ENCODE peak calls at places on chromosomes 7 and 10, in eight cellular contexts. E is fibroblast of villous mesenchyme; N is psoas muscle; D is heart right ventricle; V is stimulated activated CD4-positive, alpha-beta T cell treated with anti-CD3 and anti-CD28 coated beads, Interleukin-12 subunit alpha, Interleukin-12 subunit beta, amount 100 ng/mL, for 48 hours; K is H4; W is GM23248; R is Right ventricle myocardium inferior. O is an unnamed sample.

GRCh38 chr7:33710608-33711007 is 194.7 kb upstream of the BMPER start:
- DNase-seq in E (no peak), N (no peak), D (no peak), V (no peak), K (peak), W (peak), R (no peak), O (no peak)

GRCh38 chr10:72146559-72147323 is 58.4 kb upstream of the SPOCK2 start:
- DNase-seq in E (no peak), N (no peak), D (no peak), V (no peak), K (no peak), W (peak), R (no peak), O (peak)

GRCh38 chr7:32846630-32847225 is 44.8 kb downstream of the KBTBD2 start:
- DNase-seq in E (peak), N (peak), D (peak), V (peak), K (peak), W (peak), R (peak), O (peak)

GRCh38 chr7:51034531-51035264 is 252.0 kb upstream of the GRB10 start:
- DNase-seq in E (peak), N (no peak), D (no peak), V (no peak), K (peak), W (peak), R (no peak), O (peak)

GRCh38 chr7:5452937-5453540 is 29.4 kb upstream of the TNRC18 start:
- DNase-seq in E (peak), N (no peak), D (peak), V (no peak), K (peak), W (peak), R (peak), O (no peak)

GRCh38 chr10:108785011-108785410 is 1138.3 kb downstream of the XPNPEP1 start:
- DNase-seq in E (no peak), N (no peak), D (no peak), V (no peak), K (no peak), W (no peak), R (no peak), O (no peak)

GRCh38 chr7:87851242-87851641 is 24.9 kb downstream of the SLC25A40 start:
- DNase-seq in E (no peak), N (no peak), D (no peak), V (no peak), K (no peak), W (peak), R (no peak), O (no peak)

GRCh38 chr7:30032310-30033125 is 4.3 kb downstream of the PLEKHA8 start:
- DNase-seq in E (peak), N (no peak), D (no peak), V (no peak), K (peak), W (peak), R (no peak), O (no peak)

GRCh38 chr7:70193514-70193913 is 595.2 kb downstream of the AUTS2 start:
- DNase-seq in E (peak), N (no peak), D (no peak), V (no peak), K (peak), W (peak), R (no peak), O (no peak)

GRCh38 chr10:32131388-32131787 is 75.2 kb upstream of the KIF5B start:
- DNase-seq in E (no peak), N (no peak), D (no peak), V (no peak), K (no peak), W (no peak), R (no peak), O (no peak)

GRCh38 chr7:123367508-123368122 is 166.8 kb downstream of the IQUB start:
- DNase-seq in E (peak), N (no peak), D (no peak), V (no peak), K (peak), W (peak), R (no peak), O (peak)

GRCh38 chr7:128150223-128150622 is 90.9 kb upstream of the LEP start:
- DNase-seq in E (no peak), N (no peak), D (no peak), V (no peak), K (no peak), W (no peak), R (no peak), O (no peak)

GRCh38 chr10:5573968-5574641 is 49.3 kb downstream of the CALML3 start:
- DNase-seq in E (no peak), N (peak), D (no peak), V (no peak), K (no peak), W (no peak), R (no peak), O (peak)

GRCh38 chr7:123432601-123433000 is 101.8 kb downstream of the IQUB start:
- DNase-seq in E (no peak), N (no peak), D (no peak), V (no peak), K (no peak), W (no peak), R (no peak), O (no peak)

GRCh38 chr7:122675621-122676020 is 23.3 kb downstream of the RNF133 start:
- DNase-seq in E (no peak), N (no peak), D (no peak), V (no peak), K (no peak), W (no peak), R (no peak), O (no peak)

GRCh38 chr7:70693300-70693689 is 438.6 kb upstream of the GALNT17 start:
- DNase-seq in E (no peak), N (no peak), D (peak), V (no peak), K (no peak), W (peak), R (no peak), O (peak)

GRCh38 chr10:31129261-31129660 is 97.6 kb upstream of the ZNF438 start:
- DNase-seq in E (peak), N (no peak), D (peak), V (no peak), K (peak), W (peak), R (no peak), O (peak)

GRCh38 chr10:123142701-123143161 is 5.2 kb upstream of the HMX2 start:
- DNase-seq in E (no peak), N (no peak), D (no peak), V (no peak), K (no peak), W (no peak), R (no peak), O (no peak)

GRCh38 chr7:44891372-44891771 is 6.0 kb upstream of the PURB start:
- DNase-seq in E (no peak), N (no peak), D (no peak), V (no peak), K (no peak), W (no peak), R (no peak), O (no peak)

GRCh38 chr10:120963053-120963533 is 111.9 kb downstream of the WDR11 start:
- DNase-seq in E (no peak), N (no peak), D (no peak), V (no peak), K (no peak), W (no peak), R (no peak), O (no peak)

GRCh38 chr7:132462478-132462877 is 113.8 kb downstream of the PLXNA4 start:
- DNase-seq in E (no peak), N (no peak), D (no peak), V (no peak), K (no peak), W (no peak), R (no peak), O (no peak)

GRCh38 chr10:29535012-29535777 is 99.6 kb downstream of the SVIL start:
- DNase-seq in E (peak), N (no peak), D (no peak), V (no peak), K (peak), W (peak), R (no peak), O (peak)

GRCh38 chr7:143901360-143901709 is 641 bp downstream of the TCAF1 start:
- DNase-seq in E (peak), N (peak), D (peak), V (no peak), K (no peak), W (peak), R (peak), O (no peak)

GRCh38 chr7:601573-602340 is 82.1 kb upstream of the PDGFA start:
- DNase-seq in E (no peak), N (peak), D (peak), V (peak), K (no peak), W (peak), R (no peak), O (no peak)

GRCh38 chr10:108582387-108582786 is 1340.9 kb downstream of the XPNPEP1 start:
- DNase-seq in E (peak), N (no peak), D (no peak), V (no peak), K (no peak), W (peak), R (no peak), O (no peak)

GRCh38 chr10:12387561-12388210 is 38.3 kb downstream of the CAMK1D start:
- DNase-seq in E (no peak), N (no peak), D (no peak), V (no peak), K (no peak), W (no peak), R (no peak), O (no peak)

GRCh38 chr7:39527296-39527695 is 38.9 kb upstream of the YAE1 start:
- DNase-seq in E (no peak), N (no peak), D (no peak), V (no peak), K (no peak), W (peak), R (no peak), O (no peak)

GRCh38 chr7:90425376-90425775 is 22.1 kb downstream of the CLDN12 start:
- DNase-seq in E (no peak), N (no peak), D (no peak), V (no peak), K (no peak), W (no peak), R (no peak), O (no peak)

GRCh38 chr7:35036361-35037171 is 719 bp downstream of the DPY19L1 start:
- DNase-seq in E (peak), N (peak), D (peak), V (no peak), K (peak), W (peak), R (peak), O (peak)

GRCh38 chr10:34187201-34187600 is 627.9 kb downstream of the PARD3 start:
- DNase-seq in E (no peak), N (no peak), D (no peak), V (no peak), K (no peak), W (peak), R (no peak), O (no peak)

GRCh38 chr7:138388673-138389491 is 71.2 kb upstream of the TRIM24 start:
- DNase-seq in E (peak), N (no peak), D (no peak), V (no peak), K (no peak), W (no peak), R (no peak), O (peak)

GRCh38 chr10:89082086-89082485 is 91.5 kb downstream of the FAS start:
- DNase-seq in E (no peak), N (no peak), D (no peak), V (no peak), K (no peak), W (no peak), R (no peak), O (no peak)

GRCh38 chr7:907158-907980 is 31.0 kb downstream of the GET4 start:
- DNase-seq in E (no peak), N (no peak), D (peak), V (no peak), K (no peak), W (peak), R (no peak), O (no peak)

GRCh38 chr7:129225931-129226572 is 1.2 kb downstream of the AHCYL2 start:
- DNase-seq in E (no peak), N (no peak), D (no peak), V (no peak), K (no peak), W (no peak), R (no peak), O (no peak)

O was measured in Caki2.